ENCODE peak calls at places on chromosomes 13 and 19, in six cellular contexts. N, X, A, G, P and U are unnamed samples.

GRCh38 chr13:59880468-59880867 is 283.3 kb downstream of the DIAPH3 start:
- DNase-seq in G (no peak), X (no peak), N (no peak), A (no peak), P (peak; percentile 28), U (no peak)

GRCh38 chr13:99905814-99906213 is 65.8 kb downstream of the ZIC5 start:
- DNase-seq in X (no peak), G (no peak), N (no peak), A (no peak), P (no peak), U (no peak)

GRCh38 chr13:99227909-99228688 is 27.4 kb downstream of the UBAC2 start:
- DNase-seq in G (no peak), A (no peak), N (no peak), X (no peak), P (no peak), U (no peak)

GRCh38 chr13:112842343-112842856 is 126.6 kb upstream of the MCF2L start:
- DNase-seq in G (no peak), N (no peak), A (no peak), X (no peak), P (no peak), U (no peak)

GRCh38 chr13:112686987-112687386 is 2.9 kb upstream of the ATP11A start:
- DNase-seq in N (no peak), X (peak; percentile 69), P (no peak), A (no peak), G (no peak), U (no peak)

GRCh38 chr13:109842521-109842920 is 56.1 kb upstream of the IRS2 start:
- DNase-seq in A (no peak), P (no peak), G (no peak), N (no peak), X (peak; percentile 53), U (no peak)

GRCh38 chr13:29887651-29888050 is 37.2 kb upstream of the UBL3 start:
- DNase-seq in N (no peak), A (no peak), P (no peak), G (no peak), X (no peak), U (no peak)

GRCh38 chr13:37701972-37702371 is 103.4 kb upstream of the POSTN start:
- DNase-seq in N (no peak), A (no peak), X (no peak), P (peak; percentile 99), G (no peak), U (no peak)

DNA sequence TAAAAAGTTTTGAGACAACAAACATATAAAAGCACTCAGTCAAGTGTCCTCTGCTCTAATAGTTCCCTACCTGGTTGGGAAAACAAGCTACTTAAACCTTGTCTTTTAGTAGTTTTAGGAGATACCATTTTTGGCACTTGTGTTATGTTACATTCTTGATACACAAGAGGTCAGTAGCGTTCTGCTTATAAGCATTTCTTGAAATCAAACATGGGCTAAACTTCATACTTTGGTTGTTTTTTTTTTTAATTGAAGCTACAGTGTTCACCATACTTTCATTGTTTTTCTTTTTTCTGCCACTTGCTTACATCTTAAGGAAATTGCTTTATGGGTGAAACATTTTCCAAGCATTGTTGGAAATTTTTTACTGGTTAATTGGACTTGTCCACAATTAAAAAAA is 12.9 kb downstream of the NHLRC3 start:
- DNase-seq in G (no peak), N (no peak), A (no peak), X (no peak), P (peak; percentile 50), U (no peak)
- TF ChIP-seq CTCF in G (no peak), N (no peak), A (peak; percentile 56), X (no peak), P (peak; percentile 55), U (no peak)

GRCh38 chr13:43033038-43033437 is 9.7 kb downstream of the DNAJC15 start:
- DNase-seq in N (no peak), A (no peak), X (no peak), G (no peak), P (no peak), U (no peak)

GRCh38 chr13:43031881-43032280 is 8.5 kb downstream of the DNAJC15 start:
- DNase-seq in P (no peak), N (no peak), X (no peak), A (no peak), G (no peak), U (no peak)

GRCh38 chr13:43026262-43026661 is 2.9 kb downstream of the DNAJC15 start:
- DNase-seq in A (no peak), N (no peak), X (no peak), G (no peak), P (no peak), U (no peak)

DNA sequence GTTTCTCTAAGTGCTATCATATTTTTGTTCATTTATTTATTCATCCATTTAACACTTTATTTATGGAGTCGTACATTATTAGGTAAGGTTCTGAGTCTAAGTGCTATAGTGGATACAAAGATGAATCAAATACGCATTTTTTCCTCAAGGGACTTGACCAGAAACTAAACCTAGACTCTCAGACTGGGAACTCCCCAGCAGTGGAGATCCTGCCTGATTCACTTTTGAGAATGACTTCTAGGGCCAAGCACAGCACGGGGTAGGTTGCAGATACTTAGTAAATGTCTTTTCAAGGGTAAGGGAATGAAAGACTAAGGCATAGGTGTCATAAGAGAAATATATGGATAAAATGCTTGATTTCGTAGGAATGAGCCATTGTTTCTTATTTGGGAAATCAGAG is 7.2 kb downstream of the DNAJC15 start:
- DNase-seq in P (no peak), N (no peak), A (no peak), G (no peak), X (no peak), U (no peak)
- TF ChIP-seq CTCF in P (no peak), N (no peak), A (no peak), G (no peak), X (no peak), U (no peak)

DNA sequence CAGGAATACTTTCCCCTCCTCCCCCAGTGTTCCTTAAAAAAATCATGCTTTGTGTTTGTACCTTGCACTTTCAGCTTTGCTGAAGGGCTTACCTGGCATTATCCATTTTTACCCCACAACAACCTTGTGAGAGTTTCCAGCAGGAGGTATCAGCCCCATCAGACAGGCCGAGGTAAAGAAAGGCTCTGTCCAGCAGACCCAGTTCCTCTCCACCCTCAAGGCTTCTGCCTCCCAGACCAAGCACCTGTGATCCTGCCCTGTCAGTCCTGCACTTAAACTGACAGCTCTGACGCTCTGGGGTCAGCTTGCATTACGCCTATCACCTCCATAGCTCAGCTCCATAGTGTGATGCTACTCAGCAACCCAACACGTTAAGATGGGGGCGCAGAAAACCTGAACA is 803.1 kb downstream of the UQCRFS1 start:
- DNase-seq in P (no peak), X (no peak), N (no peak), A (no peak), G (no peak), U (no peak)
- TF ChIP-seq CTCF in P (no peak), X (no peak), N (no peak), A (no peak), G (no peak), U (no peak)

GRCh38 chr19:14347999-14348889 is 33.0 kb upstream of the ADGRE5 start:
- DNase-seq in P (no peak), X (peak; percentile 94), A (no peak), G (peak; percentile 80), N (peak; percentile 67), U (peak; percentile 84)

GRCh38 chr19:14350866-14351265 is 30.4 kb upstream of the ADGRE5 start:
- DNase-seq in N (no peak), A (no peak), X (no peak), G (no peak), P (no peak), U (no peak)

GRCh38 chr19:14350302-14350701 is 30.9 kb upstream of the ADGRE5 start:
- DNase-seq in A (no peak), P (no peak), G (no peak), N (no peak), X (no peak), U (no peak)

GRCh38 chr19:14352526-14352925 is 28.7 kb upstream of the ADGRE5 start:
- DNase-seq in A (no peak), G (no peak), X (no peak), N (no peak), P (no peak), U (no peak)

GRCh38 chr19:14349426-14349825 is 31.8 kb upstream of the ADGRE5 start:
- DNase-seq in P (no peak), A (no peak), N (no peak), G (no peak), X (no peak), U (no peak)
- TF ChIP-seq CTCF in P (no peak), A (no peak), N (no peak), G (no peak), X (no peak), U (no peak)

GRCh38 chr13:87872813-87873212 is 201.6 kb downstream of the SLITRK5 start:
- DNase-seq in A (no peak), G (no peak), X (no peak), P (no peak), N (no peak), U (no peak)

GRCh38 chr13:87867426-87867825 is 196.3 kb downstream of the SLITRK5 start:
- DNase-seq in X (no peak), P (no peak), G (no peak), A (no peak), N (no peak), U (no peak)
- TF ChIP-seq CTCF in X (no peak), P (no peak), G (no peak), A (no peak), N (no peak), U (no peak)